ENCODE peak calls at places on chromosome 22, in ten cellular contexts. L is endodermal cell, P is mesendoderm, C is upper lobe of right lung, D is thoracic aorta, J is dorsolateral prefrontal cortex, X is AG04450, W is astrocyte, T is gastrocnemius medialis, U is foreskin keratinocyte. I is an unnamed sample.

GRCh38 chr22:41908409-41909289 is 6.2 kb downstream of the SHISA8 start:
- DNase-seq in C (no peak), W (no peak), T (no peak), L (peak), X (no peak), U (no peak), J (no peak), D (no peak), P (no peak), I (no peak)

GRCh38 chr22:48241658-48242057 is 1479.2 kb downstream of the TBC1D22A start:
- DNase-seq in C (peak), L (no peak), J (no peak), D (no peak), W (no peak), T (no peak), X (no peak), U (no peak), P (no peak), I (no peak)

GRCh38 chr22:29480512-29481264 is 670 bp downstream of the NEFH start:
- DNase-seq in L (peak), T (no peak), X (no peak), J (peak), W (peak), C (peak), U (no peak), D (no peak), P (peak), I (no peak)

GRCh38 chr22:32710896-32711295 is 90.6 kb upstream of the TIMP3 start:
- DNase-seq in U (no peak), D (no peak), J (no peak), T (no peak), P (no peak), C (no peak), W (no peak), X (no peak), L (no peak), I (no peak)

GRCh38 chr22:33922268-33922667 is 2.0 kb upstream of the LARGE1 start:
- DNase-seq in T (peak), L (peak), U (no peak), W (peak), P (peak), J (no peak), D (no peak), X (no peak), C (no peak), I (no peak)

GRCh38 chr22:40958329-40958728 is 7.2 kb downstream of the RBX1 start:
- DNase-seq in C (no peak), U (no peak), D (no peak), X (no peak), J (no peak), P (no peak), T (no peak), L (no peak), W (no peak), I (no peak)

GRCh38 chr22:30420401-30421178 is 5.0 kb upstream of the MTFP1 start:
- DNase-seq in X (peak), C (no peak), U (no peak), L (no peak), W (peak), D (no peak), T (no peak), J (no peak), P (no peak), I (no peak)

GRCh38 chr22:32380991-32381390 is 23.3 kb downstream of the RFPL3 start:
- DNase-seq in T (no peak), D (no peak), W (no peak), L (no peak), J (no peak), C (no peak), X (no peak), U (peak), P (no peak), I (no peak)

GRCh38 chr22:29342577-29343312 is 27.2 kb upstream of the RASL10A start:
- DNase-seq in U (peak), D (no peak), X (no peak), W (no peak), L (no peak), C (no peak), P (no peak), J (no peak), T (no peak), I (peak)

GRCh38 chr22:30196141-30196866 is 50.3 kb downstream of the LIF start:
- DNase-seq in P (peak), L (peak), J (no peak), W (peak), C (peak), D (peak), T (peak), U (peak), X (peak), I (peak)

GRCh38 chr22:19567383-19568009 is 43.3 kb upstream of the CLDN5 start:
- DNase-seq in J (no peak), X (no peak), U (no peak), T (no peak), D (no peak), W (no peak), P (no peak), C (no peak), L (no peak), I (no peak)

GRCh38 chr22:43996981-43997265 is 27.2 kb upstream of the PARVB start:
- DNase-seq in U (no peak), C (peak), P (peak), T (no peak), J (no peak), D (no peak), L (peak), W (no peak), X (no peak), I (no peak)

GRCh38 chr22:28605362-28605761 is 74.3 kb downstream of the TTC28 start:
- DNase-seq in U (no peak), W (no peak), T (no peak), X (no peak), D (no peak), P (no peak), J (no peak), L (no peak), C (no peak), I (no peak)

DNA sequence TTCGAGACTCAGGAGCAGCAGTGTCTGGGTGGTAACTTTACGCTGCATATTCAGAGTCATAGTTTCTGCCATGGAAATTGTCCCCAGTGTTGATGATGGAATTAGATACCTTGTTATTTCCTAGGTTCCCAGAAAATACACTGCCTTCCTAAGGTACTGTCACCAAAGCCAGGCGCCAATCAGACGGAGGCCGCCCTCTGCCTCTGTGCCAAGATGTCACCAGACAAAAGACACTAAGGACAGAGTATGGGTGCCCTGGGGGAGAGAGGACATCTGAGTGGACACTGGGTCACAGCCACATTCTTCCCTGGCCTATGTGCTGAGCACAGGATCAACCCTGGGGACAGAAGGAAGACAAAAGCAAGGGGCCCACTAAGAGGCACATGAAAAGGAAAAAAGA is 11.2 kb downstream of the PLA2G6 start:
- DNase-seq in W (no peak), X (no peak), C (no peak), T (no peak), P (no peak), L (no peak), U (no peak), J (no peak), D (no peak), I (no peak)
- H3K27ac ChIP-seq in W (no peak), X (no peak), C (no peak), T (peak), P (no peak), L (no peak), U (no peak), J (no peak), D (no peak), I (no peak)

GRCh38 chr22:37273846-37274225 is 8.5 kb upstream of the CYTH4 start:
- DNase-seq in D (no peak), C (no peak), W (no peak), X (no peak), P (no peak), L (no peak), J (no peak), T (no peak), U (no peak), I (no peak)

GRCh38 chr22:37270928-37271650 is 11.2 kb upstream of the CYTH4 start:
- DNase-seq in C (no peak), T (no peak), W (peak), L (peak), X (no peak), P (no peak), U (no peak), D (no peak), J (no peak), I (no peak)

GRCh38 chr22:37274380-37274862 is 7.9 kb upstream of the CYTH4 start:
- DNase-seq in D (no peak), C (peak), X (no peak), P (no peak), U (no peak), L (no peak), J (peak), T (peak), W (no peak), I (no peak)

GRCh38 chr22:37275134-37275533 is 7.2 kb upstream of the CYTH4 start:
- DNase-seq in D (no peak), T (no peak), U (no peak), W (no peak), C (no peak), L (peak), P (no peak), J (no peak), X (no peak), I (no peak)

DNA sequence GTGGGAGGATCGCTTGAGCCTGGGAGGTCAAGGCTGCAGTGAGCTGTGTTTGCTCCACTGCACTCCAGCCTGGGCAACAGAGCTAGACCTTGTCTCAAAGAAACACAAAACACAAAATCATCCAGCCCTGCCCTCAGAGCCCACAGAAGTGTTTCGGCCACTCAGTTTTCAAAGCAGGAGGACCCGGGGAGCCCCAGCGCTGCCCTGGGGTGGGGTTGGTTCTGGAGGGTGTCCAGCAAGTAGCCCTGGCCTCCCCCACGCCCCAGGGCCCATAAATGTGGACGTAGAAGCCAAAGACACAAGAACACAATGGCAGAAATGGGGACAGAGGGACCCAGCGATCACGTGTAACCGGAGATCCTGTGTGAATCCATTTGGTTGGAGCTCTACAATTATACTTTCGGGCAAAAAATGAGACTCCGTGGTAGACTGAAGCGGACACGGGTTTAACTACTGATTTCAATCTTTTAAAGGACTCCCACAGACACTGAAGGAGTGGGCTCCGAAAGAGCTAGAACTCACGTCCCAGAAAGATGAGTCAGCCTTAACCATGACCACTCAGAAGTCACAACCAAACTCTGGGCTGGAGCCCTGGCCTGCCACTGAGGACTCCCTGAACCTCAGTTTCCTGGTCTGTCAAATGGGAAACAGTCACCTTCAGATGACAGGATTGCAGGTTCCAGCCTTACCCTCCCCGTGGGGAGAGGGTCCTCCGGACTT is 9.0 kb upstream of the CYTH4 start:
- DNase-seq in D (no peak), P (no peak), C (no peak), X (peak), T (no peak), J (no peak), W (peak), U (no peak), L (no peak), I (no peak)
- H3K27ac ChIP-seq in D (no peak), P (no peak), C (peak), X (peak), T (no peak), J (no peak), W (peak), U (no peak), L (no peak), I (no peak)

DNA sequence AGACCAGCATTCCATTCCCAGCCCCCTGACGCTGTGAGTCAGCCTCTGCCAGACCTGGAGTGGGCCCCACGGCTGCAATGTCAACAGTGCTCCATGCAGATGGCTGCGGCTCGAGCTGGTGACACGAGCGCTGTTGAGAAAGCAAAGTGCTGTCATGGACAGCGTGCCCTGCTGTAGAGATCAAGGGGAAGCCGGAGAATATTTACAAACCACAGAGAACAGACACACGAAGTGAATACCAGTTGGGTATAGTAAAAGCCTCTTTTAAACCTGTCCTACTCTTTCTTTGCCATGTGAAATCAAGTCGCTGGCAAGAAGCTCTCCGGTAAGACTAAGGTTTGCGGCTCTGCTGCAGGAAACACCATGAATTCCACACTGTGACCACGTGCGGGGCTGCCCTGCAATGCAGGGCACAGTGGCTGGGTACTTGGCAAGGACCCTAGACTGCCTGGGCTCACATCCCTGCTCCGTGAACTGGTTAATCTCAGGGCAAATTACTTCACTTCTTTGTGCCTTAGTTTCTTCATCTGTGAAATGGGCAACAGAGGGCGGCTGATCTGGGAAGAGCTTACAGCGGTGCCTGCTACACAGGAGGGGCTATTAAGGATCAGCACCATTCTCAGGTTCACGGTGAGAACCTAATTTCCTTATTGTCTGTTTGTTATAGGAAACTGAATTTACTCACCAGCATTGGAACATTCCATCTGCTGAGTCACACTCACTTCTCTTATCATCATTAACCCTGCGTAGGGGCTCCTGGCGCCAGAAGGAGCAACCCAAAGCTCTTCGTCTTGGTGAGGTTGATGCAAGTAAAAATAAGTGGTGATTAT is 27.8 kb upstream of the ELFN2 start:
- DNase-seq in X (no peak), U (peak), W (peak), J (no peak), D (no peak), C (peak), P (peak), T (no peak), L (peak), I (peak)
- H3K27ac ChIP-seq in X (peak), U (peak), W (peak), J (no peak), D (no peak), C (no peak), P (no peak), T (no peak), L (no peak), I (peak)

GRCh38 chr22:49879871-49880270 is 26.2 kb downstream of the ZBED4 start:
- DNase-seq in P (no peak), T (no peak), X (no peak), D (no peak), W (no peak), U (no peak), L (no peak), C (no peak), J (no peak), I (no peak)

GRCh38 chr22:49878206-49878605 is 24.6 kb downstream of the ZBED4 start:
- DNase-seq in J (no peak), T (no peak), W (no peak), X (no peak), U (no peak), P (no peak), C (no peak), L (no peak), D (no peak), I (no peak)

GRCh38 chr22:49882519-49883293 is 29.1 kb downstream of the ZBED4 start:
- DNase-seq in P (no peak), J (no peak), L (no peak), W (peak), D (no peak), C (peak), T (no peak), U (no peak), X (no peak), I (no peak)

GRCh38 chr22:49881856-49882255 is 28.2 kb downstream of the ZBED4 start:
- DNase-seq in C (no peak), J (no peak), P (no peak), X (no peak), T (no peak), W (no peak), L (no peak), D (no peak), U (no peak), I (no peak)

DNA sequence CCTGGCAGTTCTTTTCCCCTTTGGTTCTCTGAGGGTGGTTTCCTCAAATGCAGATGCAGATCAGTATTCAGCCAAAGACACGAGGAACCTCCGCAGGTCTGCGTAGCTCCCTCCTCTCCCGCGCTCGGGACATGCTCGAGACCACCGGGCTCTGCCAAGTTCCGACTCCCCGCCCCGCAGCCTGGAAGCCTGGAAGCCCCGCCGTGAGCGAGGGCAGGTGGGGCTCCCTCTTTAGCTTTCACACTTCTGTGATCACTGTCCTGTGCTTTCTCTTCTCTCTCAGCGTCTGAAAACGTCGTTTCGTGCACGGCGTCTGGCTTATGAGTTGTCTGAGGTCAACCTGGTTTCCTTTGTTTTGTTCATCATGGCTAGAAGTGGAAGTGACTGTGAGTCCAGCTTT is 26.6 kb downstream of the ZBED4 start:
- DNase-seq in W (no peak), U (no peak), T (no peak), L (no peak), P (peak), D (no peak), C (peak), X (no peak), J (no peak), I (no peak)
- H3K27ac ChIP-seq in W (no peak), U (no peak), T (no peak), L (no peak), P (no peak), D (no peak), C (no peak), X (no peak), J (no peak), I (no peak)

GRCh38 chr22:46348099-46348695 is 12.7 kb downstream of the TRMU start:
- DNase-seq in W (no peak), C (no peak), L (no peak), J (no peak), D (no peak), P (no peak), T (no peak), U (no peak), X (no peak), I (no peak)
- H3K27ac ChIP-seq in W (no peak), C (no peak), L (no peak), J (no peak), D (no peak), P (no peak), T (peak), U (no peak), X (no peak), I (no peak)